ENCODE peak calls at places on chromosome 1, in five cellular contexts. X is body of pancreas, V is transverse colon, N is cardiac muscle cell, M is endodermal cell. D is an unnamed sample.

GRCh38 chr1:21574464-21575151 is 65.4 kb downstream of the ALPL start:
- DNase-seq in X (no peak), V (no peak), N (peak; percentile 40), M (peak; percentile 92), D (no peak)

GRCh38 chr1:203324103-203325003 is 19.0 kb downstream of the BTG2 start:
- DNase-seq in X (no peak), V (peak; percentile 39), N (no peak), M (no peak), D (peak; percentile 56)

GRCh38 chr1:245768596-245768995 is 613.8 kb downstream of the KIF26B start:
- DNase-seq in X (no peak), V (no peak), N (no peak), M (no peak), D (no peak)

GRCh38 chr1:109885589-109885988 is 25.1 kb upstream of the CSF1 start:
- DNase-seq in X (no peak), V (no peak), N (no peak), M (no peak), D (peak; percentile 46)

GRCh38 chr1:148263128-148263905 is 111.2 kb upstream of the NBPF11 start:
- DNase-seq in X (peak; percentile 66), V (peak; percentile 80), N (peak; percentile 86), M (peak; percentile 95), D (peak; percentile 65)

GRCh38 chr1:183652107-183652506 is 1.0 kb downstream of the APOBEC4 start:
- DNase-seq in X (no peak), V (no peak), N (no peak), M (no peak), D (no peak)

GRCh38 chr1:63322248-63322943 is at the start of gene FOXD3:
- DNase-seq in X (peak; percentile 54), V (peak; percentile 71), N (peak; percentile 60), M (peak; percentile 95), D (no peak)

GRCh38 chr1:235430991-235431390 is 63.8 kb downstream of the TBCE start:
- DNase-seq in X (no peak), V (no peak), N (no peak), M (no peak), D (no peak)

GRCh38 chr1:53584446-53585102 is 125.4 kb downstream of the DMRTB1 start:
- DNase-seq in X (no peak), V (no peak), N (no peak), M (peak; percentile 33), D (no peak)

GRCh38 chr1:101960164-101960563 is 36.6 kb downstream of the OLFM3 start:
- DNase-seq in X (no peak), V (no peak), N (no peak), M (peak; percentile 36), D (no peak)

GRCh38 chr1:15620155-15620545 is 2.9 kb downstream of the DDI2 start:
- DNase-seq in X (no peak), V (no peak), N (no peak), M (no peak), D (no peak)

GRCh38 chr1:171355727-171356126 is 41.7 kb downstream of the FMO4 start:
- DNase-seq in X (no peak), V (no peak), N (no peak), M (no peak), D (no peak)

GRCh38 chr1:151990856-151991198 is 2.8 kb downstream of the S100A10 start:
- DNase-seq in X (peak; percentile 45), V (peak; percentile 71), N (peak; percentile 40), M (no peak), D (no peak)

GRCh38 chr1:2416403-2416802 is 4.0 kb upstream of the PEX10 start:
- DNase-seq in X (no peak), V (peak; percentile 73), N (no peak), M (no peak), D (no peak)

GRCh38 chr1:32205401-32206370 is at the start of gene IQCC:
- DNase-seq in X (peak; percentile 93), V (peak; percentile 90), N (peak; percentile 94), M (peak; percentile 96), D (peak; percentile 91)

GRCh38 chr1:243254233-243254926 is 701 bp downstream of the CEP170 start:
- DNase-seq in X (peak; percentile 35), V (peak; percentile 64), N (peak; percentile 75), M (peak; percentile 84), D (peak; percentile 85)

GRCh38 chr1:114218397-114219237 is 64.9 kb upstream of the SYT6 start:
- DNase-seq in X (no peak), V (no peak), N (no peak), M (no peak), D (no peak)

GRCh38 chr1:214939180-214939579 is 143.4 kb upstream of the KCNK2 start:
- DNase-seq in X (no peak), V (no peak), N (no peak), M (no peak), D (no peak)

GRCh38 chr1:53535226-53535625 is 76.0 kb downstream of the DMRTB1 start:
- DNase-seq in X (no peak), V (no peak), N (no peak), M (no peak), D (no peak)

GRCh38 chr1:24925082-24925779 is 4.8 kb downstream of the RUNX3 start:
- DNase-seq in X (no peak), V (peak; percentile 41), N (no peak), M (no peak), D (no peak)

GRCh38 chr1:203492486-203493130 is 1.3 kb upstream of the OPTC start:
- DNase-seq in X (no peak), V (no peak), N (no peak), M (no peak), D (no peak)

GRCh38 chr1:5890346-5891106 is 101.7 kb downstream of the NPHP4 start:
- DNase-seq in X (no peak), V (no peak), N (no peak), M (no peak), D (no peak)
- H3K4me1 ChIP-seq in X (no peaks in the 10 kb centered on the region), V (no peaks in the 10 kb centered on the region), N (peaks cover 4% of the 10 kb centered on the region), M (no peaks in the 10 kb centered on the region), D (no peaks in the 10 kb centered on the region)

DNA sequence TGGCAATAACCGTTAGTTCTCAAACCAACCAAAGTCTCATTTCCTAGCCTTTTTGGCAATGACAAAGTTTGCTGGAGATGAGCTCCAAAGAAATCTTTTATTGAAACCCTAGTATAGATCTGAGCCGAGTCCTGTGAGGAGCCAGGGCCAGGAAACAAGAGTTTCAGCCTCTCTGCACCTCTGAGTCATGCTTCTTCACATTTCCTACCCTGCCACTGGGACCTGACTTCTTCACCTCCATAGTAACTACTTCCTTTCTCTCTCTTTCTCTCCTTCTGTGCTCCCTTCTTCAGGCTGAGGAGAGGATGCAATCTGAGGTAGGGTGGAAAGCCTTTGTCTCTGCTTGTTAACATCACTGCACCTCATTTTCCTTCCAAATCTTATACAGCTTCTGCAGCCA is 38.7 kb upstream of the IPO9 start:
- DNase-seq in X (no peak), V (no peak), N (no peak), M (no peak), D (peak; percentile 51)
- H3K27ac ChIP-seq in X (no peak overlapping the region), V (peak overlapping the region; percentile 57), N (peak overlapping the region; percentile 86), M (no peak overlapping the region), D (peak overlapping the region; percentile 66)

DNA sequence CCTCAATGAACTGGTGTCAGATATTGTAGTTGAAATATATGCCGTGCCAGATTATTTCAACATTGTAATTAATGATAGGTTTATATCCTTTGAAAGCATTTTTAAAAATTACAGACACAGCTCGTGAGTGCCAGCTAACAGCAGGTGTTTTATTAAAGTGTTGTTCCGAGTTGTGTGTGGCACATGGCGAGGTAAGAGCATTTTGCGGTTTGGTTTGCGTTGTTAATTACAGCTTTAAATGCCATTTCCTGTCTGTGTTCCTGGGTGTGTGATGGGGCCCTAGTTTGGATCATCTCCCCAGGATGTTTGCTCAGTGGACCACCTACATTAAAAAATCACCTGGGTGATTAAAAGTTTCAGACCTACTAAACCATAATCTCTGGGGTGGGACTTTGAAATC is 97.4 kb downstream of the PRDM2 start:
- DNase-seq in X (no peak), V (no peak), N (no peak), M (no peak), D (no peak)
- H3K4me1 ChIP-seq in X (peaks cover 29% of the 10 kb centered on the region), V (peaks cover 11% of the 10 kb centered on the region), N (peaks cover under 1% of the 10 kb centered on the region), M (no peaks in the 10 kb centered on the region), D (no peaks in the 10 kb centered on the region)

DNA sequence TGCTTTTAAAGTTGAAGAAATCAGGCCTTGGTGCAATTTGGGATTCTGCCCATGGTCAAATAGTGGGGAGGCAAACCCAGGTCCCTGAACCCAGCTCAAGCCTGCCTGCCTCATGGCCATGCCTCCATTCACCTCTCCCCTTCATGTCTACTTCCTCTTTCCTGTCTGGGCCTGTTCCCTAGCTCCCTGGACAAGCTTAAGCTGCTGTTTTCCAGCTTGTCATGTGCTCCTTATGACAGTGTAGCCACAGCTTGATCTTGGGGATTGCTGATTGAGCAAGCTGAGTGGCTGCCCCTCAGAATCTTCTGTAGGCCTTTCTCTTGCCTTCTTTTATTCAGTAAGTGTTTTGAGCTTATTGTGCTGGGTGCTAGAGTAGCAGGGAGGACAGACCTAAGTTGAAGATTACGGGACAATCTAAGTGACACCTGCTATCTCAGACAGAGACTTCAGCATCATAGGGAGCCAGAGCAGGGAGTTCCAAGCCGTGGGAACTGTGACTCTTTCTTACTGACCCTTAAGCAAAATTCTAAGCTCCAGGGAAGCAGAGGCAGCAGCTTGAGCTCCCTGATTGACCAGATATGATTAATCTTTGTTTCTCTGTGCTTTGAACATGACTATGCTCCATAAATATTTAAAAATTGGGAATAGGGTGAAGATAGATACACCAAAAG is 520 bp upstream of the MR1 start:
- DNase-seq in X (peak; percentile 34), V (peak; percentile 34), N (no peak), M (no peak), D (peak; percentile 59)
- H3K27ac ChIP-seq in X (peak overlapping the region; percentile 65), V (peak overlapping the region; percentile 86), N (peak overlapping the region; percentile 49), M (peak overlapping the region; percentile 16), D (peak overlapping the region; percentile 93)

GRCh38 chr1:83090195-83090594 is 908.7 kb downstream of the TTLL7 start:
- DNase-seq in X (no peak), V (no peak), N (no peak), M (no peak), D (no peak)
- H3K4me1 ChIP-seq in X (no peaks in the 10 kb centered on the region), V (no peaks in the 10 kb centered on the region), N (peaks cover 4% of the 10 kb centered on the region), M (no peaks in the 10 kb centered on the region), D (no peaks in the 10 kb centered on the region)

DNA sequence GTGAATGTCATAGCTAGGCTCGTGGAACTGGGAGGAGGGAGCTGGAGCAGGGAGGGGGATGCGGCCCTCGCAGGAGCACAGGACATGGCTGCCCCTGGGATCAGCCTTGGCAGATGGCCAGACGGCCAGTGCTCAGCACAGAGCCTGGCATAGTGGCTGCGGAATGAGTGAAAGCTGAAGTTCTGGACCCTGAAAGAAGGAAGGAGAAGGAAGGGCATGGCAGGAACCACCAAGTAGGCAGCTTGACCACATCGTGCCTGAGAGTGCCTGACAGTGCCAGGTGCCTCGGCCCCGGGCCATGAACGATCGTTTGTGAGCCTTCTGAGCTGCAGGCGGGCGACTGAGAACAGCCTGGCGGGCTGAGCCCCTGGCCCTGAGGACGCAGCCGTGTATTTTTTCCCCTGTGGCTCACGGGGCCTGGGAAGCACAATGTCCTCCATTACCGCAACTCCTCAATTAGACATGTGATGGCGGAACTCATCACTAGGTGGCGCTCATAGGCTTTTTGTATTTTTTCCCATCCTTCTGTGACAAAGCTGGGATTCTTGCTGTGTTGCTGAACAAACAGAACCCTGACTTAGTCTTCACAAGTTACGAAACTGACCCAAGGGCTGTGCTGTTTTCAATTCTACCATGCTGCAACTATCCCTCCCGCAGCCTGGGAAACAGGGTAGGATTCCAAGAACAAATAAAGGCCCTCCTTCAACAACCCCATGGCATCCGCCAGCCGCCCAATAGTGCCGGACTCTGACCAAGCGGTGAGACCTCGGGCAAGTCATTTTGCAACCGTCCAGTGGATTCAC is 29.9 kb upstream of the TMEM61 start:
- DNase-seq in X (peak; percentile 72), V (peak; percentile 80), N (peak; percentile 74), M (peak; percentile 95), D (peak; percentile 84)
- H3K27ac ChIP-seq in X (no peak overlapping the region), V (no peak overlapping the region), N (no peak overlapping the region), M (no peak overlapping the region), D (peak overlapping the region; percentile 41)